ENCODE peak calls at places on chromosomes 5 and 9, in six cellular contexts. N is NCI-H2081, X is Ammon's horn, G is iris pigment epithelial cell, D is foreskin fibroblast, V is right lobe of liver. O is an unnamed sample.

GRCh38 chr9:134321571-134321930 is 4.7 kb upstream of the RXRA start:
- DNase-seq in N (no peak), X (no peak), G (no peak), D (no peak), V (peak), O (no peak)

GRCh38 chr9:81737871-81738507 is 48.6 kb upstream of the TLE1 start:
- DNase-seq in N (no peak), X (no peak), G (peak), D (peak), V (no peak), O (peak)

GRCh38 chr9:125436613-125437443 is 175.2 kb downstream of the GAPVD1 start:
- DNase-seq in N (no peak), X (no peak), G (no peak), D (no peak), V (peak), O (no peak)

GRCh38 chr5:997711-998110 is 10.9 kb upstream of the NKD2 start:
- DNase-seq in N (no peak), X (no peak), G (no peak), D (no peak), V (no peak), O (no peak)

GRCh38 chr9:14277202-14277601 is 36.7 kb downstream of the NFIB start:
- DNase-seq in N (no peak), X (no peak), G (peak), D (peak), V (no peak), O (peak)

GRCh38 chr9:129278391-129279237 is 100.6 kb upstream of the IER5L start:
- DNase-seq in N (peak), X (no peak), G (peak), D (no peak), V (peak), O (peak)

GRCh38 chr5:16935271-16936149 is 578 bp downstream of the MYO10 start:
- DNase-seq in N (peak), X (no peak), G (peak), D (no peak), V (peak), O (no peak)

GRCh38 chr5:111681791-111682190 is 75.2 kb downstream of the NREP start:
- DNase-seq in N (no peak), X (no peak), G (peak), D (no peak), V (no peak), O (peak)

O was measured in brain microvascular endothelial cell.